ENCODE peak calls at places on chromosomes 13 and 19, in five cellular contexts. Q is HFF-Myc, R is MG63, H is breast epithelium, I is C1 segment of cervical spinal cord. M is an unnamed sample.

GRCh38 chr13:41547253-41548000 is 90.1 kb downstream of the RGCC start:
- DNase-seq in R (no peak), I (peak), Q (no peak), H (no peak), M (peak)

GRCh38 chr13:39676315-39676876 is 20.9 kb downstream of the COG6 start:
- DNase-seq in H (no peak), I (no peak), R (no peak), Q (no peak), M (no peak)

GRCh38 chr13:76976488-76976887 is 15.4 kb upstream of the CLN5 start:
- DNase-seq in I (no peak), Q (peak), R (no peak), H (no peak), M (no peak)

GRCh38 chr19:13207237-13208130 is 57.3 kb downstream of the IER2 start:
- DNase-seq in R (peak), H (peak), Q (no peak), I (no peak), M (no peak)

GRCh38 chr13:33537691-33538090 is 252.1 kb upstream of the STARD13 start:
- DNase-seq in H (no peak), Q (no peak), I (no peak), R (no peak), M (no peak)

GRCh38 chr19:13366529-13367143 is 139.6 kb downstream of the CACNA1A start:
- DNase-seq in H (no peak), Q (peak), I (no peak), R (peak), M (no peak)

GRCh38 chr13:28047784-28048388 is 52.5 kb downstream of the FLT3 start:
- DNase-seq in I (no peak), Q (no peak), H (no peak), R (no peak), M (no peak)

GRCh38 chr19:15456441-15456840 is 6.7 kb upstream of the WIZ start:
- DNase-seq in I (no peak), R (no peak), H (no peak), Q (no peak), M (no peak)

GRCh38 chr19:55315956-55316525 is 9.1 kb downstream of the TMEM150B start:
- DNase-seq in H (peak), Q (no peak), R (no peak), I (no peak), M (no peak)

GRCh38 chr19:32403291-32403995 is 2.1 kb upstream of the DPY19L3 start:
- DNase-seq in H (no peak), Q (no peak), I (no peak), R (no peak), M (no peak)

GRCh38 chr19:17234911-17235617 is 9.0 kb downstream of the OCEL1 start:
- DNase-seq in R (no peak), Q (no peak), H (peak), I (no peak), M (peak)

GRCh38 chr19:52963229-52963760 is 614 bp upstream of the ZNF816 start:
- DNase-seq in Q (no peak), I (no peak), H (no peak), R (no peak), M (no peak)

GRCh38 chr13:66364346-66364745 is 865.8 kb downstream of the PCDH9 start:
- DNase-seq in Q (no peak), H (no peak), I (no peak), R (no peak), M (no peak)

GRCh38 chr19:13100871-13101589 is 1.6 kb downstream of the LYL1 start:
- DNase-seq in I (no peak), R (no peak), Q (no peak), H (no peak), M (peak)

GRCh38 chr19:55614711-55615552 is 9.4 kb downstream of the ZNF784 start:
- DNase-seq in R (no peak), I (no peak), Q (no peak), H (no peak), M (no peak)

GRCh38 chr13:54018485-54018884 is 989.9 kb downstream of the OLFM4 start:
- DNase-seq in Q (no peak), H (no peak), R (no peak), I (no peak), M (no peak)

GRCh38 chr13:102234618-102235017 is 167.2 kb downstream of the FGF14 start:
- DNase-seq in R (no peak), Q (no peak), I (no peak), H (no peak), M (no peak)

GRCh38 chr13:98447881-98448641 is 128.8 kb downstream of the STK24 start:
- DNase-seq in H (no peak), Q (no peak), R (no peak), I (peak), M (no peak)

GRCh38 chr13:42538996-42539395 is 35.0 kb upstream of the TNFSF11 start:
- DNase-seq in I (no peak), R (no peak), Q (no peak), H (no peak), M (no peak)

GRCh38 chr19:17950310-17951150 is 16.4 kb upstream of the KCNN1 start:
- DNase-seq in Q (no peak), I (no peak), H (no peak), R (no peak), M (peak)

GRCh38 chr19:20388826-20389225 is 176.8 kb downstream of the ZNF737 start:
- DNase-seq in I (no peak), Q (no peak), R (no peak), H (no peak), M (no peak)

GRCh38 chr13:87089391-87089790 is 581.8 kb upstream of the SLITRK5 start:
- DNase-seq in H (no peak), I (no peak), R (no peak), Q (no peak), M (no peak)

GRCh38 chr19:49497790-49498106 is 1.5 kb downstream of the RPS11 start:
- DNase-seq in R (no peak), Q (no peak), I (no peak), H (no peak), M (no peak)

GRCh38 chr19:4267101-4267900 is 11.8 kb upstream of the SHD start:
- DNase-seq in R (peak), I (no peak), Q (peak), H (peak), M (peak)

GRCh38 chr19:47447470-47448359 is 24.0 kb downstream of the SLC8A2 start:
- DNase-seq in H (peak), R (peak), Q (no peak), I (no peak), M (peak)

GRCh38 chr13:75391432-75392100 is 90.4 kb downstream of the TBC1D4 start:
- DNase-seq in I (no peak), H (no peak), R (no peak), Q (no peak), M (no peak)

GRCh38 chr13:39787086-39787487 is 131.6 kb downstream of the COG6 start:
- DNase-seq in R (no peak), H (no peak), I (no peak), Q (no peak), M (no peak)

GRCh38 chr13:109684836-109685602 is 101.4 kb downstream of the IRS2 start:
- DNase-seq in H (peak), Q (no peak), I (no peak), R (no peak), M (no peak)

GRCh38 chr19:42217522-42218442 is at the start of gene DEDD2:
- DNase-seq in R (peak), Q (peak), I (peak), H (peak), M (peak)